ENCODE peak calls at places on chromosomes 2 and 18, in seven cellular contexts. K is stimulated activated CD4-positive, alpha-beta T cell treated with anti-CD3 and anti-CD28 coated beads, Interleukin-15, amount 100 ng/mL, for 24 hours; M is activated T-cell treated with anti-CD3 and anti-CD28 coated beads for 48 hours; Z is right cardiac atrium; X is islet precursor cell; D is fibroblast of lung; R is heart right ventricle. C is an unnamed sample.

GRCh38 chr2:101026253-101026701 is 24.2 kb downstream of the RPL31 start:
- DNase-seq in K (no peak), M (no peak), Z (no peak), X (no peak), D (no peak), R (no peak), C (no peak)

GRCh38 chr2:20444993-20445910 is 1.6 kb upstream of the RHOB start:
- DNase-seq in K (no peak), M (no peak), Z (no peak), X (peak; percentile 92), D (no peak), R (no peak), C (no peak)

GRCh38 chr2:207513577-207514257 is 16.0 kb upstream of the CREB1 start:
- DNase-seq in K (no peak), M (no peak), Z (no peak), X (no peak), D (peak; percentile 99), R (no peak), C (no peak)

GRCh38 chr2:42193722-42194187 is 24.6 kb downstream of the EML4 start:
- DNase-seq in K (no peak), M (no peak), Z (no peak), X (no peak), D (no peak), R (no peak), C (no peak)

GRCh38 chr2:55364189-55365055 is 55.2 kb downstream of the CCDC88A start:
- DNase-seq in K (no peak), M (no peak), Z (no peak), X (no peak), D (peak; percentile 96), R (no peak), C (no peak)

GRCh38 chr18:59885579-59886163 is 14.1 kb upstream of the PMAIP1 start:
- DNase-seq in K (peak; percentile 47), M (no peak), Z (no peak), X (no peak), D (peak; percentile 94), R (no peak), C (peak; percentile 64)

GRCh38 chr2:10709290-10709939 is 12.0 kb upstream of the ATP6V1C2 start:
- DNase-seq in K (no peak), M (no peak), Z (no peak), X (peak; percentile 77), D (no peak), R (no peak), C (no peak)

GRCh38 chr2:233818639-233819621 is 35.4 kb downstream of the HJURP start:
- DNase-seq in K (no peak), M (no peak), Z (no peak), X (peak; percentile 49), D (no peak), R (no peak), C (no peak)

GRCh38 chr2:46925444-46926351 is 10.1 kb upstream of the MCFD2 start:
- DNase-seq in K (no peak), M (no peak), Z (no peak), X (no peak), D (no peak), R (no peak), C (no peak)

GRCh38 chr2:158496986-158497385 is 40.2 kb downstream of the PKP4 start:
- DNase-seq in K (no peak), M (no peak), Z (no peak), X (no peak), D (no peak), R (no peak), C (no peak)

GRCh38 chr2:12856934-12857660 is 140.4 kb downstream of the TRIB2 start:
- DNase-seq in K (peak; percentile 27), M (no peak), Z (no peak), X (no peak), D (peak; percentile 95), R (no peak), C (no peak)

GRCh38 chr18:68394705-68395104 is 320.2 kb downstream of the TMX3 start:
- DNase-seq in K (no peak), M (no peak), Z (no peak), X (no peak), D (peak; percentile 23), R (no peak), C (no peak)

GRCh38 chr2:55283083-55283482 is 14.1 kb upstream of the MTIF2 start:
- DNase-seq in K (no peak), M (no peak), Z (no peak), X (no peak), D (no peak), R (no peak), C (no peak)

GRCh38 chr2:60109744-60110143 is 443.7 kb downstream of the BCL11A start:
- DNase-seq in K (no peak), M (no peak), Z (no peak), X (no peak), D (no peak), R (no peak), C (no peak)

GRCh38 chr2:181332044-181332443 is 125.1 kb upstream of the ITGA4 start:
- DNase-seq in K (no peak), M (no peak), Z (no peak), X (no peak), D (no peak), R (no peak), C (no peak)

GRCh38 chr2:239062743-239063142 is 214.9 kb downstream of the TWIST2 start:
- DNase-seq in K (no peak), M (no peak), Z (no peak), X (no peak), D (no peak), R (no peak), C (no peak)

GRCh38 chr2:11248-11941 is 34.9 kb downstream of the FAM110C start:
- DNase-seq in K (peak; percentile 80), M (peak; percentile 74), Z (peak; percentile 90), X (peak; percentile 97), D (peak; percentile 4), R (peak; percentile 27), C (no peak)

GRCh38 chr2:9333591-9334171 is 89.6 kb downstream of the ITGB1BP1 start:
- DNase-seq in K (peak; percentile 12), M (no peak), Z (peak; percentile 65), X (peak; percentile 87), D (peak; percentile 88), R (peak; percentile 28), C (peak; percentile 47)

GRCh38 chr2:222304737-222305509 is 6.1 kb upstream of the PAX3 start:
- DNase-seq in K (no peak), M (no peak), Z (no peak), X (no peak), D (no peak), R (no peak), C (no peak)

GRCh38 chr2:23563673-23564617 is 179.0 kb downstream of the KLHL29 start:
- DNase-seq in K (no peak), M (no peak), Z (peak; percentile 91), X (no peak), D (peak; percentile 51), R (peak; percentile 62), C (no peak)

GRCh38 chr18:10114727-10115463 is 201.1 kb downstream of the VAPA start:
- DNase-seq in K (no peak), M (no peak), Z (no peak), X (no peak), D (no peak), R (no peak), C (no peak)

GRCh38 chr2:223771480-223771879 is 65.9 kb downstream of the AP1S3 start:
- DNase-seq in K (no peak), M (no peak), Z (no peak), X (no peak), D (no peak), R (no peak), C (no peak)

C was measured in GM13976.